ENCODE peak calls at places on chromosome 3, in eight cellular contexts. C is heart left ventricle, Y is AG09319, J is astrocyte of the spinal cord, U is GM10248, N is AG04450, K is mammary epithelial cell, M is brain microvascular endothelial cell. W is an unnamed sample.

GRCh38 chr3:42710323-42711021 is 7.9 kb upstream of the HHATL start:
- DNase-seq in U (no peak), M (no peak), C (no peak), J (no peak), Y (no peak), K (no peak), N (no peak), W (no peak)

GRCh38 chr3:133547432-133548041 is 25.9 kb upstream of the CDV3 start:
- DNase-seq in K (no peak), M (no peak), U (no peak), N (no peak), J (peak; percentile 56), Y (no peak), C (no peak), W (no peak)

GRCh38 chr3:148077318-148077923 is 620.3 kb upstream of the AGTR1 start:
- DNase-seq in Y (no peak), C (no peak), M (no peak), U (no peak), N (no peak), J (peak; percentile 70), K (peak; percentile 21), W (peak; percentile 13)

GRCh38 chr3:142028174-142028833 is 121.0 kb downstream of the TFDP2 start:
- DNase-seq in C (no peak), Y (peak; percentile 52), U (peak; percentile 43), J (peak; percentile 90), K (peak; percentile 67), M (peak; percentile 85), N (peak; percentile 57), W (peak; percentile 49)

GRCh38 chr3:141050576-141050912 is 603 bp upstream of the SPSB4 start:
- DNase-seq in K (no peak), M (no peak), C (peak; percentile 27), J (no peak), Y (no peak), U (no peak), N (no peak), W (no peak)

GRCh38 chr3:103048371-103048722 is 613.5 kb downstream of the ZPLD1 start:
- DNase-seq in Y (no peak), J (peak; percentile 90), U (no peak), K (no peak), C (no peak), M (no peak), N (no peak), W (no peak)

GRCh38 chr3:56254835-56255234 is 213.4 kb downstream of the ERC2 start:
- DNase-seq in N (no peak), K (no peak), C (no peak), Y (no peak), U (no peak), M (no peak), J (no peak), W (no peak)

GRCh38 chr3:44918087-44918486 is 43.7 kb downstream of the TGM4 start:
- DNase-seq in J (no peak), U (no peak), M (no peak), N (no peak), K (no peak), Y (no peak), C (no peak), W (no peak)

GRCh38 chr3:185936814-185937688 is 763 bp downstream of the TRA2B start:
- DNase-seq in N (peak; percentile 70), Y (peak; percentile 75), M (peak; percentile 84), C (peak; percentile 90), J (peak; percentile 90), U (peak; percentile 81), K (peak; percentile 79), W (peak; percentile 79)

GRCh38 chr3:99638244-99638948 is at the start of gene COL8A1:
- DNase-seq in M (peak; percentile 88), K (peak; percentile 83), U (no peak), C (peak; percentile 76), Y (peak; percentile 53), N (peak; percentile 47), J (peak; percentile 90), W (no peak)
- TF ChIP-seq CTCF in M (no peak), K (no peak), U (no peak), C (no peak), Y (no peak), N (no peak), J (no peak), W (no peak)

GRCh38 chr3:62625278-62625677 is 249.9 kb downstream of the CADPS start:
- DNase-seq in M (no peak), K (no peak), N (no peak), C (no peak), J (no peak), U (no peak), Y (no peak), W (no peak)

GRCh38 chr3:62621171-62621570 is 247.8 kb upstream of the FEZF2 start:
- DNase-seq in U (no peak), N (no peak), C (no peak), M (no peak), K (no peak), Y (no peak), J (no peak), W (no peak)

DNA sequence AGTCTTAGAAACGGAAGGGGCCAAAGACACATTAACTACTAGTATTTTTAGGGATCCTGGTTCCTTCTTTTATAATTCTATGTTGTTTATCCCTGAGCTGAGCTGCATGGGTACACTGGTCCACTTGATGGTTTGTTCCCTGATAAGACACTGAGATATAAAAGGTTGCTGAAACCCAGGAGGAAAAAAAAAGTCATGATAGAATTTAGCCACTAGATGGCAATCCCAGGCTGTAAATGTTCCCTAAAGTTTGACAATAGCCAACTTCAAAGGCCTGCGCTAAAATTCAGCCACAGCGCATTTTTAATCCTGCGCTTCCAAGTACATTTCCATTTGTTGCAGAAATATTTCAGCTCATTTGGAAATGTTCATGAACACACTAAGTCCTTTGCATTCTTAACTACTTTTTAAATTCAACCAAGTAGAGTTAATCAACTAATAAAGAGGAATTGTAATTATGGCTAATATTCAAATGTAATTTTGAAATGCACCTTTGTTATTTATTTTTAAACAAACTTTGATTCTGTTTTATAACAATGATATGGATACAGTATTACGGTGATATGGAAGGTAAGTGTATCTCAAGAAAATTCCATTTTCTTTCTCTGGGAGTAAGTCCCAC is 249.3 kb upstream of the FEZF2 start:
- DNase-seq in M (peak; percentile 38), N (peak; percentile 32), Y (peak; percentile 28), C (no peak), J (peak; percentile 70), U (peak; percentile 21), K (peak; percentile 40), W (peak; percentile 10)
- TF ChIP-seq CTCF in M (peak; percentile 61), N (peak; percentile 77), Y (peak; percentile 60), C (peak; percentile 71), J (peak; percentile 64), U (peak; percentile 29), K (peak; percentile 52), W (peak; percentile 55)

DNA sequence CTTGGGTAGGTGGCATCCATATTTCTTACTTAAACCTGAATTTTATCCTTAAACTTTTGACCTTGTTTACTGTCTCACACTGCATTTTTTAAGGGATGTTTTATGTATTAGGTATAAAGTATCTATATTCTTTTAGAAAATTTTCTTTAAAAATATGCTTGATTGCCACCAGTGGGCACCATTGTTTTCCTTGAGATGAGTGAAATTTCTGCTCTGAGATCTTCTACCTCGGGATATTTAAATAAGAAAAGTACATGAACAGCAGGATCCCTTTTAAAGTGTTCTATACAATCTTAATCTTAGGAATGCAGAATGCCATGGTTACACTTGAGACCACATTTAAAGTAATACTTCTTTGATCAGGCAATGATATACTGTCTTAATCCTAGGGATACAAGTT is 108.7 kb downstream of the SLMAP start:
- DNase-seq in M (peak; percentile 17), J (peak; percentile 58), U (no peak), K (no peak), N (no peak), C (no peak), Y (no peak), W (no peak)
- TF ChIP-seq CTCF in M (peak; percentile 49), J (peak; percentile 56), U (no peak), K (peak; percentile 29), N (peak; percentile 68), C (peak; percentile 43), Y (peak; percentile 62), W (no peak)

DNA sequence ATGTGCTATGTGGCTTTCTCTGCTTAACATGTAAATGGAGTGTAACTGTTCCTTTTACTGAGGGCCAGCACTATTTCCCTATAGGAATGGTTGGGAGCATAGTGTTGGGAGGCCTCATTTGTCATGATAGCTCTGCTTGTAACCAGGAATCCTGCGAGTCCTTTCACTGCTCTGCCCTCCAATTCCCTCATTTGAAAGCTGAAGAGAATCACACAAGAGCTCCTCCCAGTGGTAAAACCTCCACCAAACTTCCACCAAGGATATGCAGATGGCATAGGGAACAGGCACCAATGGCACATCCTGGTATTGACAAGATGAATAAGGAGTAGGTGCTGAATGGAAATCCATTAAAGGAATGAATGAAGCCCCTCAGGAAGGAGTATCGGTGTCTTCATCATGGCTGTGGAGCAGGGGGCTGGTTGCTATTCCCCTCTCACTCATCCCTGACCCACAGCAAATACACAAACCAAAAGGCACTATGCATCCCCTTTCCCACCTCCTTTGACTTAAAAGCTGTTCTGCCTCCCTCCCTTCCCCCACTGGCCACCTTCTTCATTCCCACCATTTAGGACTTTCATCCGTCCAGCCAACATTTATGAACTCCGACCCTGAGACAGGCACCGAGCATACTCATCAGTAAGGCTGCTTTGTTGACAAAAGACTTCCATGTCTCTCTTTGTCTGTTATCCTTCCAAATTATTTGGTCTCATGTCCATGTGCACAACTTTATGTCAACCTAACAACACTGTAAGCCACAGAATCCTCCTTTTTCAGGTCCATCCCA is 560.8 kb downstream of the FOXP1 start:
- DNase-seq in Y (no peak), K (peak; percentile 37), M (no peak), U (no peak), C (no peak), N (no peak), J (peak; percentile 19), W (no peak)
- TF ChIP-seq CTCF in Y (no peak), K (no peak), M (peak; percentile 53), U (no peak), C (peak; percentile 11), N (peak; percentile 16), J (peak; percentile 35), W (peak; percentile 4)

GRCh38 chr3:95134693-95135375 is 1072.0 kb downstream of the NSUN3 start:
- DNase-seq in U (no peak), N (no peak), C (no peak), M (no peak), J (peak; percentile 12), Y (no peak), K (no peak), W (no peak)
- TF ChIP-seq CTCF in U (no peak), N (no peak), C (no peak), M (peak; percentile 44), J (no peak), Y (no peak), K (no peak), W (no peak)

GRCh38 chr3:137304313-137305056 is 346.7 kb downstream of the IL20RB start:
- DNase-seq in U (no peak), N (no peak), K (no peak), J (no peak), Y (no peak), C (no peak), M (no peak), W (no peak)
- TF ChIP-seq CTCF in U (no peak), N (no peak), K (no peak), J (no peak), Y (no peak), C (no peak), M (no peak), W (peak; percentile 1)

W was measured in GM13977.